ENCODE peak calls at places on chromosomes 4 and X, in five cellular contexts. One of them, this sample, is unnamed.

GRCh38 chr4:158964728-158965124 is 138.2 kb upstream of the RAPGEF2 start:
- DNase-seq in activated naive CD8-positive, alpha-beta T cell treated with anti-CD3 and anti-CD28 coated beads, Interleukin-2, amount 50 U/mL, for 24 hours: no peak
- DNase-seq in MM.1S: no peak
- DNase-seq in uterus: no peak
- DNase-seq in GM06990: no peak
- DNase-seq in this sample: no peak

GRCh38 chrX:49209434-49210251 is 9.7 kb upstream of the SYP start:
- DNase-seq in activated naive CD8-positive, alpha-beta T cell treated with anti-CD3 and anti-CD28 coated beads, Interleukin-2, amount 50 U/mL, for 24 hours: peak; percentile 25
- DNase-seq in MM.1S: no peak
- DNase-seq in uterus: no peak
- DNase-seq in GM06990: no peak
- DNase-seq in this sample: no peak

GRCh38 chrX:120549483-120550452 is 11.0 kb downstream of the CUL4B start:
- DNase-seq in activated naive CD8-positive, alpha-beta T cell treated with anti-CD3 and anti-CD28 coated beads, Interleukin-2, amount 50 U/mL, for 24 hours: no peak
- DNase-seq in MM.1S: no peak
- DNase-seq in uterus: no peak
- DNase-seq in GM06990: no peak
- DNase-seq in this sample: no peak

GRCh38 chrX:8731579-8732395 is at the start of gene ANOS1:
- DNase-seq in activated naive CD8-positive, alpha-beta T cell treated with anti-CD3 and anti-CD28 coated beads, Interleukin-2, amount 50 U/mL, for 24 hours: no peak
- DNase-seq in MM.1S: peak; percentile 11
- DNase-seq in uterus: no peak
- DNase-seq in GM06990: no peak
- DNase-seq in this sample: no peak

GRCh38 chr4:151921371-151921770 is 160.6 kb upstream of the GATB start:
- DNase-seq in activated naive CD8-positive, alpha-beta T cell treated with anti-CD3 and anti-CD28 coated beads, Interleukin-2, amount 50 U/mL, for 24 hours: no peak
- DNase-seq in MM.1S: no peak
- DNase-seq in uterus: no peak
- DNase-seq in GM06990: no peak
- DNase-seq in this sample: no peak

GRCh38 chrX:120536056-120536455 is 24.7 kb downstream of the CUL4B start:
- DNase-seq in activated naive CD8-positive, alpha-beta T cell treated with anti-CD3 and anti-CD28 coated beads, Interleukin-2, amount 50 U/mL, for 24 hours: no peak
- DNase-seq in MM.1S: no peak
- DNase-seq in uterus: no peak
- DNase-seq in GM06990: no peak
- DNase-seq in this sample: no peak

GRCh38 chrX:71627588-71628404 is 9.5 kb upstream of the CXCR3 start:
- DNase-seq in activated naive CD8-positive, alpha-beta T cell treated with anti-CD3 and anti-CD28 coated beads, Interleukin-2, amount 50 U/mL, for 24 hours: no peak
- DNase-seq in MM.1S: peak; percentile 84
- DNase-seq in uterus: no peak
- DNase-seq in GM06990: no peak
- DNase-seq in this sample: no peak

GRCh38 chrX:16462912-16463311 is 187.0 kb upstream of the S100G start:
- DNase-seq in activated naive CD8-positive, alpha-beta T cell treated with anti-CD3 and anti-CD28 coated beads, Interleukin-2, amount 50 U/mL, for 24 hours: no peak
- DNase-seq in MM.1S: no peak
- DNase-seq in uterus: peak; percentile 15
- DNase-seq in GM06990: no peak
- DNase-seq in this sample: no peak

GRCh38 chr4:55554453-55555030 is 7.8 kb upstream of the CLOCK start:
- DNase-seq in activated naive CD8-positive, alpha-beta T cell treated with anti-CD3 and anti-CD28 coated beads, Interleukin-2, amount 50 U/mL, for 24 hours: no peak
- DNase-seq in MM.1S: peak; percentile 32
- DNase-seq in uterus: no peak
- DNase-seq in GM06990: no peak
- DNase-seq in this sample: no peak

GRCh38 chr4:106238819-106239420 is 77.1 kb downstream of the TBCK start:
- DNase-seq in activated naive CD8-positive, alpha-beta T cell treated with anti-CD3 and anti-CD28 coated beads, Interleukin-2, amount 50 U/mL, for 24 hours: no peak
- DNase-seq in MM.1S: peak; percentile 41
- DNase-seq in uterus: no peak
- DNase-seq in GM06990: no peak
- DNase-seq in this sample: no peak

GRCh38 chr4:15368906-15369305 is 58.9 kb upstream of the C1QTNF7 start:
- DNase-seq in activated naive CD8-positive, alpha-beta T cell treated with anti-CD3 and anti-CD28 coated beads, Interleukin-2, amount 50 U/mL, for 24 hours: no peak
- DNase-seq in MM.1S: no peak
- DNase-seq in uterus: no peak
- DNase-seq in GM06990: no peak
- DNase-seq in this sample: no peak

GRCh38 chrX:1323315-1323714 is 13.3 kb upstream of the IL3RA start:
- DNase-seq in activated naive CD8-positive, alpha-beta T cell treated with anti-CD3 and anti-CD28 coated beads, Interleukin-2, amount 50 U/mL, for 24 hours: peak; percentile 68
- DNase-seq in MM.1S: peak; percentile 52
- DNase-seq in uterus: no peak
- DNase-seq in GM06990: peak; percentile 75
- DNase-seq in this sample: peak; percentile 63

This sample was measured in transverse colon.